ENCODE peak calls at places on chromosomes 4 and X, in ten cellular contexts. W is H9, Y is astrocyte, J is GM23338, V is hepatocyte, C is MM.1S, F is PC-3, S is A549, T is mammary epithelial cell, R is endothelial cell of umbilical vein. M is an unnamed sample. For H3K4me1, the result is how much of the 10 kb centered on the place peaks cover.

GRCh38 chrX:53116101-53116500 is 22.2 kb downstream of the KANTR start:
- DNase-seq in W (no peak), Y (peak), J (no peak), V (no peak), C (peak), F (no peak), S (no peak), T (no peak), R (no peak), M (peak)

GRCh38 chrX:121641560-121641959 is 594.1 kb downstream of the GLUD2 start:
- DNase-seq in W (no peak), Y (peak), J (no peak), V (no peak), C (no peak), F (peak), S (no peak), T (peak), R (no peak), M (peak)

GRCh38 chrX:22399793-22400192 is 127.1 kb downstream of the CBLL2 start:
- DNase-seq in W (no peak), Y (peak), J (no peak), V (peak), C (no peak), F (peak), S (no peak), T (peak), R (no peak), M (peak)

GRCh38 chrX:99172958-99173357 is 1237.1 kb downstream of the PCDH19 start:
- DNase-seq in W (peak), Y (no peak), J (peak), V (no peak), C (no peak), F (no peak), S (no peak), T (no peak), R (no peak), M (no peak)

GRCh38 chr4:78749258-78749971 is 26.7 kb upstream of the BMP2K start:
- DNase-seq in W (no peak), Y (peak), J (no peak), V (no peak), C (no peak), F (no peak), S (no peak), T (peak), R (no peak), M (no peak)

GRCh38 chr4:25307596-25307995 is 5.0 kb upstream of the ZCCHC4 start:
- DNase-seq in W (no peak), Y (no peak), J (no peak), V (no peak), C (no peak), F (no peak), S (no peak), T (no peak), R (no peak), M (no peak)

GRCh38 chrX:39645059-39645895 is 452.5 kb downstream of the BCOR start:
- DNase-seq in W (no peak), Y (peak), J (no peak), V (peak), C (no peak), F (peak), S (no peak), T (peak), R (peak), M (peak)

GRCh38 chr4:94256833-94257232 is 49.2 kb downstream of the SMARCAD1 start:
- DNase-seq in W (no peak), Y (no peak), J (no peak), V (no peak), C (peak), F (peak), S (no peak), T (no peak), R (peak), M (peak)

GRCh38 chr4:87121332-87122065 is 98.9 kb downstream of the KLHL8 start:
- DNase-seq in W (no peak), Y (peak), J (no peak), V (no peak), C (no peak), F (no peak), S (no peak), T (peak), R (no peak), M (peak)

GRCh38 chr4:48976007-48976406 is 10.1 kb upstream of the CWH43 start:
- DNase-seq in W (no peak), Y (no peak), J (no peak), V (no peak), C (no peak), F (no peak), S (no peak), T (no peak), R (no peak), M (no peak)

GRCh38 chr4:174635732-174636131 is 113.4 kb upstream of the HPGD start:
- DNase-seq in W (no peak), Y (no peak), J (no peak), V (no peak), C (no peak), F (no peak), S (no peak), T (no peak), R (no peak), M (no peak)

GRCh38 chr4:6200922-6201362 is 593 bp upstream of the JAKMIP1 start:
- DNase-seq in W (no peak), Y (no peak), J (no peak), V (peak), C (no peak), F (peak), S (no peak), T (no peak), R (no peak), M (no peak)

GRCh38 chrX:110407910-110408545 is 49.4 kb downstream of the RTL9 start:
- DNase-seq in W (peak), Y (no peak), J (peak), V (peak), C (peak), F (peak), S (peak), T (peak), R (peak), M (peak)

GRCh38 chrX:51894697-51895336 is 1.4 kb downstream of the MAGED1 start:
- DNase-seq in W (no peak), Y (peak), J (peak), V (peak), C (peak), F (no peak), S (no peak), T (no peak), R (peak), M (peak)

GRCh38 chrX:24659646-24660045 is 12.5 kb upstream of the PCYT1B start:
- DNase-seq in W (no peak), Y (no peak), J (no peak), V (no peak), C (no peak), F (no peak), S (no peak), T (no peak), R (no peak), M (no peak)

GRCh38 chr4:25031077-25031606 is 396 bp upstream of the LGI2 start:
- DNase-seq in W (peak), Y (peak), J (peak), V (peak), C (no peak), F (no peak), S (peak), T (no peak), R (no peak), M (no peak)

GRCh38 chrX:28586291-28586690 is 955 bp upstream of the IL1RAPL1 start:
- DNase-seq in W (peak), Y (peak), J (peak), V (peak), C (no peak), F (peak), S (no peak), T (no peak), R (peak), M (peak)

GRCh38 chr4:183124228-183124627 is 25.2 kb downstream of the WWC2 start:
- DNase-seq in W (no peak), Y (no peak), J (no peak), V (no peak), C (no peak), F (no peak), S (no peak), T (no peak), R (no peak), M (no peak)

GRCh38 chr4:86496094-86497060 is 97.7 kb upstream of the PTPN13 start:
- DNase-seq in W (no peak), Y (no peak), J (peak), V (peak), C (peak), F (peak), S (peak), T (peak), R (peak), M (peak)

GRCh38 chrX:111869639-111870034 is 6.3 kb upstream of the TRPC5OS start:
- DNase-seq in W (peak), Y (peak), J (peak), V (peak), C (peak), F (peak), S (peak), T (peak), R (peak), M (peak)

GRCh38 chr4:160826339-160826679 is 1337.5 kb downstream of the FSTL5 start:
- DNase-seq in W (no peak), Y (no peak), J (no peak), V (no peak), C (no peak), F (no peak), S (no peak), T (no peak), R (no peak), M (no peak)

GRCh38 chrX:23884427-23885024 is 23.2 kb downstream of the APOO start:
- DNase-seq in W (no peak), Y (no peak), J (no peak), V (no peak), C (no peak), F (peak), S (no peak), T (peak), R (no peak), M (peak)

GRCh38 chrX:137988470-137988869 is 422.5 kb downstream of the ZIC3 start:
- DNase-seq in W (no peak), Y (no peak), J (no peak), V (no peak), C (no peak), F (no peak), S (no peak), T (no peak), R (no peak), M (no peak)

DNA sequence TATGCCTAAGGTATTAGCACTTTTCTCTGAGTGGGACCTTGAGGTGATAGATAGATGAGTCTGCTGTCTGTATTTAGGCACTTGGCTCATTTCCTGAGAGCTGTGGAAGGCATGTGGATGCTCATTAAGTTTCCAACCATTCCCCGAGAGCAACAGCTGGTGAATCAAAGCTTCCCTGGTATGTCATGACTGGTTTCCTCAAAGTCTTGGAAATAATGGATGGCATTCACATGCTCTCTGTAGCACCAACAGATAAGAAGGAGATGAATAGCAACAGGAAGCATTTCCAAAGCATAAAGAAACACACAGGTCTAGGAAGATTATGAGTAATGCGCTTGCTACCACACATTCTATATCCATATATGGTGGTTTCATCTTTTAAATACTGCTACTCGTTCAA is 118.3 kb upstream of the ETNPPL start:
- DNase-seq in W (no peak), Y (peak), J (no peak), V (no peak), C (no peak), F (no peak), S (no peak), T (peak), R (peak), M (peak)
- H3K4me2 ChIP-seq in W (no peak), Y (peak), J (no peak), V (no peak), C (no peak), F (no peak), S (no peak), T (no peak), R (peak), M (peak)

DNA sequence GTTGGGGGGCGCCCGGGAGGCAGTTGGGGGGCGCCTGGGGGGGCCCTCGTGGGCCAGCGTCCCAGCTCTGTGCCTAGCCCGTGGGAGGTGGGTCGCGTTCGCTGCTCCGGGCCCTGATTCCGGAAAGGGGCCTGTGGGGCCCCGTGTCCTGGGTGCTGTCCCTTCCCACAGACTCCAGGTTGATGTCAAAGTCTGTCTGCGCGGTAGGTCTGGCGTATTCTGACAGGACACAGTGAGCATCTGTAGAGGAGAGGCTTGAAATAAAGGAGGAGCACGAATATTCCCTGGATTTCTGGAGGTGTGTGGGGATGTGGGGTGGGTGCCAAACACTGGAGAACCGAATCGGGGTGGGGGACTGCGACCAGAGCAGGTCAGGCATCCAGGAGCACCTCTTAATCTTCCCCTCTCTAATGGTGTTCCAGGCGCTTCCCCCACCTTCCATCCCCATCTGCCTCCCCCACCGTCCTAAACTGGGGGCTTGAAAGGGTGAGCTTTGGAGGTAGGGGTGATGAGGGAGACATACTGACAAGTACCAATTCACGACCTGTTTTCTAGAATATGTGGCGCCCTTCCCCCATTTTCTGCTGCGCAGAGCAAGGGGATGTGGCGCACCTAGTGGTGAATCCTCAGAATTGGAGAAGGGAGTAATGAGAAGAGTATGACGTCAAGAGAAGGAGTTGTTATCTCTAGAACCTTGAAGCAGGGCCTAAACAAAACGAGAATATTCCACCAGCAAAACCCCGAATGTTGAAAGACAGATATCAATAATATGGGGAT is 873 bp downstream of the GPRASP1 start:
- DNase-seq in W (no peak), Y (no peak), J (peak), V (peak), C (no peak), F (no peak), S (peak), T (no peak), R (peak), M (peak)
- TF ChIP-seq CTCF in W (peak), Y (peak), J (peak), V (peak), C (peak), F (no peak), S (peak), T (no peak), R (peak), M (peak)

DNA sequence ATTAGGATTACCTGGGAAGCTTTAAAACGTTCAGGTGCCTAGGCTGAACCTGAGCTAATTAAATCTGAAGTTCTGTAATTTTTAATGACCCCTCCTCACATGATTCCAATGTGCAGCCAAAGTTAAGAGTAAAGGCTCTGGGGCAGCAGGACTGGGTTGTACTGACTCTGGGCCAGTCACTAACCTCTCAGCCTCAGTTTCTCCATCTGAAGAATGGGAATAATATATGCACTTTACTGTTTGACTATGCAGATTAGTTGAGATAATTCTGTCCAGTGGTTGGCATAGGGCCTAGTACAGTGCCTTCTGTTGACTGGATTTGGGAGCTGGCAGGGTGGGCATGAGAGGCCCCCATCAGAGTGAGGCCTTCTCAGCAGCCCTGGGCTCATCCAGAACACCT is 6.6 kb upstream of the MGST2 start:
- DNase-seq in W (no peak), Y (no peak), J (no peak), V (no peak), C (no peak), F (no peak), S (no peak), T (no peak), R (no peak), M (no peak)
- H3K4me1 ChIP-seq in W (under half), Y (under half), J (under half), V (under half), C (under half), F (under half), S (under half), T (under half), R (under half), M (under half)

GRCh38 chrX:105315301-105315700 is 94.8 kb upstream of the TEX13A start:
- DNase-seq in W (no peak), Y (no peak), J (no peak), V (no peak), C (no peak), F (peak), S (no peak), T (peak), R (no peak), M (peak)
- H3K4me2 ChIP-seq in W (no peak), Y (no peak), J (no peak), V (no peak), C (no peak), F (peak), S (no peak), T (peak), R (no peak), M (no peak)

GRCh38 chrX:76850851-76851250 is 423.3 kb downstream of the MAGEE1 start:
- DNase-seq in W (peak), Y (no peak), J (peak), V (no peak), C (no peak), F (peak), S (no peak), T (no peak), R (no peak), M (no peak)
- TF ChIP-seq CTCF in W (peak), Y (no peak), J (peak), V (no peak), C (peak), F (peak), S (no peak), T (no peak), R (no peak), M (no peak)

DNA sequence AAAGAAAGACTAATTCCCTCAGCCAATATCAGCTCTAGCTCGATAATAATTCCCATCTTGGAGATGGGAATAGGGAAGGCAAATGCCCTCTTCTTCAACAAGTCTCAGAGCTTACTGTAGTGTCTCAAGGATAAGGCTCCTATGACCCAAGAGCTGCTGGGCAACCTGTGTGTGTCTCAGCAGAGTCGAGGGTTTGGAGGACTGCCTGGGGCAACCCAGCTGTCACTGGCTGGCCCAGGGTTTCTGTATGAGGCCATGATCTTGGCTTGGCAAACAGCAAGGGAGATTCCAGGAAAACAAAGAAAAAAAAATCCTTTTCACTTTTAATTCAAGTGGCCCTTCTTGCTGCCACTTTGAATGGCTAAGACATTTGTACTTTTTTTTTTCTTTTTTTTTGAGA is 34.3 kb downstream of the TMSB4X start:
- DNase-seq in W (no peak), Y (no peak), J (no peak), V (no peak), C (no peak), F (peak), S (no peak), T (peak), R (no peak), M (no peak)
- H3K4me1 ChIP-seq in W (under half), Y (under half), J (under half), V (under half), C (under half), F (half or more), S (half or more), T (half or more), R (under half), M (under half)

GRCh38 chr4:140575489-140575888 is 6.7 kb upstream of the UCP1 start:
- DNase-seq in W (no peak), Y (no peak), J (no peak), V (no peak), C (no peak), F (no peak), S (no peak), T (no peak), R (no peak), M (no peak)

GRCh38 chr4:140581078-140581477 is 12.3 kb upstream of the UCP1 start:
- DNase-seq in W (no peak), Y (no peak), J (no peak), V (no peak), C (no peak), F (no peak), S (no peak), T (no peak), R (no peak), M (no peak)

GRCh38 chr4:140579278-140579677 is 10.5 kb upstream of the UCP1 start:
- DNase-seq in W (no peak), Y (no peak), J (peak), V (no peak), C (no peak), F (no peak), S (no peak), T (no peak), R (no peak), M (no peak)
- H3K4me2 ChIP-seq in W (no peak), Y (peak), J (no peak), V (no peak), C (no peak), F (no peak), S (peak), T (peak), R (no peak), M (no peak)

GRCh38 chrX:115330498-115331138 is 41.1 kb downstream of the LUZP4 start:
- DNase-seq in W (peak), Y (peak), J (peak), V (peak), C (peak), F (peak), S (peak), T (peak), R (peak), M (peak)
- TF ChIP-seq CTCF in W (peak), Y (peak), J (peak), V (peak), C (peak), F (peak), S (peak), T (peak), R (peak), M (peak)

M was measured in IMR-90.